ENCODE peak calls at places on chromosomes 6 and 20, in ten cellular contexts. One of them, this sample, is unnamed.

GRCh38 chr6:103036846-103037245 is 1643.3 kb downstream of the GRIK2 start:
- DNase-seq in iris pigment epithelial cell: no peak
- DNase-seq in non-pigmented ciliary epithelial cell: no peak
- DNase-seq in gastrocnemius medialis: no peak
- DNase-seq in astrocyte of the hippocampus: no peak
- DNase-seq in ACHN: no peak
- DNase-seq in NCI-H1105: no peak
- DNase-seq in activated CD4-positive, alpha-beta T cell treated with anti-CD3 and anti-CD28 coated beads, Interleukin-2, amount 50 U/mL, for 24 hours: no peak
- DNase-seq in NCI-H345: no peak
- DNase-seq in ecto neural progenitor cell: no peak
- DNase-seq in this sample: no peak

GRCh38 chr6:79895382-79896100 is 51.8 kb downstream of the ELOVL4 start:
- DNase-seq in iris pigment epithelial cell: no peak
- DNase-seq in non-pigmented ciliary epithelial cell: no peak
- DNase-seq in gastrocnemius medialis: no peak
- DNase-seq in astrocyte of the hippocampus: no peak
- DNase-seq in ACHN: no peak
- DNase-seq in NCI-H1105: no peak
- DNase-seq in activated CD4-positive, alpha-beta T cell treated with anti-CD3 and anti-CD28 coated beads, Interleukin-2, amount 50 U/mL, for 24 hours: no peak
- DNase-seq in NCI-H345: no peak
- DNase-seq in ecto neural progenitor cell: no peak
- DNase-seq in this sample: no peak

GRCh38 chr20:25624500-25624939 is 706 bp upstream of the NANP start:
- DNase-seq in iris pigment epithelial cell: no peak
- DNase-seq in non-pigmented ciliary epithelial cell: no peak
- DNase-seq in gastrocnemius medialis: no peak
- DNase-seq in astrocyte of the hippocampus: no peak
- DNase-seq in ACHN: no peak
- DNase-seq in NCI-H1105: no peak
- DNase-seq in activated CD4-positive, alpha-beta T cell treated with anti-CD3 and anti-CD28 coated beads, Interleukin-2, amount 50 U/mL, for 24 hours: no peak
- DNase-seq in NCI-H345: no peak
- DNase-seq in ecto neural progenitor cell: no peak
- DNase-seq in this sample: no peak

GRCh38 chr6:139297921-139298320 is 6.1 kb upstream of the TXLNB start:
- DNase-seq in iris pigment epithelial cell: no peak
- DNase-seq in non-pigmented ciliary epithelial cell: no peak
- DNase-seq in gastrocnemius medialis: no peak
- DNase-seq in astrocyte of the hippocampus: no peak
- DNase-seq in ACHN: no peak
- DNase-seq in NCI-H1105: no peak
- DNase-seq in activated CD4-positive, alpha-beta T cell treated with anti-CD3 and anti-CD28 coated beads, Interleukin-2, amount 50 U/mL, for 24 hours: no peak
- DNase-seq in NCI-H345: no peak
- DNase-seq in ecto neural progenitor cell: no peak
- DNase-seq in this sample: no peak

GRCh38 chr6:2876210-2877056 is 26.7 kb downstream of the SERPINB9 start:
- DNase-seq in iris pigment epithelial cell: peak
- DNase-seq in non-pigmented ciliary epithelial cell: peak
- DNase-seq in gastrocnemius medialis: no peak
- DNase-seq in astrocyte of the hippocampus: peak
- DNase-seq in ACHN: peak
- DNase-seq in NCI-H1105: no peak
- DNase-seq in activated CD4-positive, alpha-beta T cell treated with anti-CD3 and anti-CD28 coated beads, Interleukin-2, amount 50 U/mL, for 24 hours: no peak
- DNase-seq in NCI-H345: no peak
- DNase-seq in ecto neural progenitor cell: no peak
- DNase-seq in this sample: no peak

GRCh38 chr6:139699335-139699734 is 324.9 kb upstream of the CITED2 start:
- DNase-seq in iris pigment epithelial cell: peak
- DNase-seq in non-pigmented ciliary epithelial cell: no peak
- DNase-seq in gastrocnemius medialis: no peak
- DNase-seq in astrocyte of the hippocampus: no peak
- DNase-seq in ACHN: no peak
- DNase-seq in NCI-H1105: no peak
- DNase-seq in activated CD4-positive, alpha-beta T cell treated with anti-CD3 and anti-CD28 coated beads, Interleukin-2, amount 50 U/mL, for 24 hours: no peak
- DNase-seq in NCI-H345: no peak
- DNase-seq in ecto neural progenitor cell: no peak
- DNase-seq in this sample: no peak

GRCh38 chr20:50335105-50335504 is 144.5 kb downstream of the CEBPB start:
- DNase-seq in iris pigment epithelial cell: peak
- DNase-seq in non-pigmented ciliary epithelial cell: no peak
- DNase-seq in gastrocnemius medialis: no peak
- DNase-seq in astrocyte of the hippocampus: peak
- DNase-seq in ACHN: no peak
- DNase-seq in NCI-H1105: peak
- DNase-seq in activated CD4-positive, alpha-beta T cell treated with anti-CD3 and anti-CD28 coated beads, Interleukin-2, amount 50 U/mL, for 24 hours: no peak
- DNase-seq in NCI-H345: peak
- DNase-seq in ecto neural progenitor cell: no peak
- DNase-seq in this sample: peak

GRCh38 chr20:60762386-60762785 is 489.7 kb upstream of the CDH4 start:
- DNase-seq in iris pigment epithelial cell: no peak
- DNase-seq in non-pigmented ciliary epithelial cell: no peak
- DNase-seq in gastrocnemius medialis: no peak
- DNase-seq in astrocyte of the hippocampus: no peak
- DNase-seq in ACHN: no peak
- DNase-seq in NCI-H1105: no peak
- DNase-seq in activated CD4-positive, alpha-beta T cell treated with anti-CD3 and anti-CD28 coated beads, Interleukin-2, amount 50 U/mL, for 24 hours: no peak
- DNase-seq in NCI-H345: no peak
- DNase-seq in ecto neural progenitor cell: no peak
- DNase-seq in this sample: no peak

GRCh38 chr6:40265615-40266014 is 321.5 kb downstream of the LRFN2 start:
- DNase-seq in iris pigment epithelial cell: no peak
- DNase-seq in non-pigmented ciliary epithelial cell: no peak
- DNase-seq in gastrocnemius medialis: no peak
- DNase-seq in astrocyte of the hippocampus: no peak
- DNase-seq in ACHN: no peak
- DNase-seq in NCI-H1105: no peak
- DNase-seq in activated CD4-positive, alpha-beta T cell treated with anti-CD3 and anti-CD28 coated beads, Interleukin-2, amount 50 U/mL, for 24 hours: no peak
- DNase-seq in NCI-H345: no peak
- DNase-seq in ecto neural progenitor cell: no peak
- DNase-seq in this sample: no peak

GRCh38 chr20:54140067-54140466 is 33.7 kb downstream of the CYP24A1 start:
- DNase-seq in iris pigment epithelial cell: no peak
- DNase-seq in non-pigmented ciliary epithelial cell: no peak
- DNase-seq in gastrocnemius medialis: no peak
- DNase-seq in astrocyte of the hippocampus: peak
- DNase-seq in ACHN: no peak
- DNase-seq in NCI-H1105: no peak
- DNase-seq in activated CD4-positive, alpha-beta T cell treated with anti-CD3 and anti-CD28 coated beads, Interleukin-2, amount 50 U/mL, for 24 hours: no peak
- DNase-seq in NCI-H345: no peak
- DNase-seq in ecto neural progenitor cell: no peak
- DNase-seq in this sample: no peak

GRCh38 chr20:62508641-62509051 is 32.9 kb upstream of the GATA5 start:
- DNase-seq in iris pigment epithelial cell: no peak
- DNase-seq in non-pigmented ciliary epithelial cell: no peak
- DNase-seq in gastrocnemius medialis: peak
- DNase-seq in astrocyte of the hippocampus: no peak
- DNase-seq in ACHN: no peak
- DNase-seq in NCI-H1105: no peak
- DNase-seq in activated CD4-positive, alpha-beta T cell treated with anti-CD3 and anti-CD28 coated beads, Interleukin-2, amount 50 U/mL, for 24 hours: no peak
- DNase-seq in NCI-H345: no peak
- DNase-seq in ecto neural progenitor cell: no peak
- DNase-seq in this sample: no peak

GRCh38 chr6:122754191-122754731 is 25.3 kb upstream of the FABP7 start:
- DNase-seq in iris pigment epithelial cell: no peak
- DNase-seq in non-pigmented ciliary epithelial cell: no peak
- DNase-seq in gastrocnemius medialis: no peak
- DNase-seq in astrocyte of the hippocampus: no peak
- DNase-seq in ACHN: no peak
- DNase-seq in NCI-H1105: no peak
- DNase-seq in activated CD4-positive, alpha-beta T cell treated with anti-CD3 and anti-CD28 coated beads, Interleukin-2, amount 50 U/mL, for 24 hours: no peak
- DNase-seq in NCI-H345: no peak
- DNase-seq in ecto neural progenitor cell: no peak
- DNase-seq in this sample: no peak

GRCh38 chr6:34465551-34466241 is at the start of gene PACSIN1:
- DNase-seq in iris pigment epithelial cell: no peak
- DNase-seq in non-pigmented ciliary epithelial cell: no peak
- DNase-seq in gastrocnemius medialis: no peak
- DNase-seq in astrocyte of the hippocampus: peak
- DNase-seq in ACHN: peak
- DNase-seq in NCI-H1105: peak
- DNase-seq in activated CD4-positive, alpha-beta T cell treated with anti-CD3 and anti-CD28 coated beads, Interleukin-2, amount 50 U/mL, for 24 hours: no peak
- DNase-seq in NCI-H345: peak
- DNase-seq in ecto neural progenitor cell: peak
- DNase-seq in this sample: peak